ENCODE peak calls at places on chromosome 2, in nine cellular contexts. B is substantia nigra, Q is bronchial epithelial cell, L is cardiac fibroblast, D is kidney epithelial cell, M is T-cell, A is anterior cingulate cortex, I is NCI-H69, G is DMS 273 treated with DMSO at 0.1 percent for 48 hours. X is an unnamed sample.

GRCh38 chr2:136238552-136239346 is 120.8 kb upstream of the CXCR4 start:
- DNase-seq in G (no peak), I (peak; percentile 11), A (no peak), D (no peak), M (peak; percentile 61), B (peak; percentile 7), Q (peak; percentile 87), L (peak; percentile 59), X (no peak)

GRCh38 chr2:206004004-206004693 is 81.8 kb downstream of the INO80D start:
- DNase-seq in G (no peak), D (no peak), I (peak; percentile 5), L (peak; percentile 15), A (no peak), Q (no peak), M (no peak), B (no peak), X (peak; percentile 3)

GRCh38 chr2:176131617-176132396 is 2.3 kb downstream of the HOXD8 start:
- DNase-seq in I (no peak), Q (no peak), G (no peak), A (no peak), B (no peak), D (no peak), L (no peak), M (no peak), X (no peak)

GRCh38 chr2:238899386-238899785 is 51.5 kb downstream of the TWIST2 start:
- DNase-seq in I (no peak), A (no peak), B (no peak), G (no peak), Q (no peak), M (no peak), L (no peak), D (no peak), X (no peak)

GRCh38 chr2:33476100-33476792 is at the start of gene RASGRP3:
- DNase-seq in M (peak; percentile 63), Q (peak; percentile 68), D (peak; percentile 66), I (peak; percentile 50), B (peak; percentile 76), A (peak; percentile 69), L (peak; percentile 94), G (peak; percentile 91), X (peak; percentile 2)

GRCh38 chr2:46803911-46804670 is 111.5 kb downstream of the MCFD2 start:
- DNase-seq in B (no peak), Q (peak; percentile 85), A (no peak), M (no peak), G (no peak), L (peak; percentile 88), D (peak; percentile 45), I (no peak), X (no peak)

GRCh38 chr2:18440141-18440605 is 120.3 kb downstream of the RDH14 start:
- DNase-seq in L (peak; percentile 51), B (no peak), A (no peak), Q (no peak), D (no peak), I (no peak), M (no peak), G (no peak), X (no peak)

GRCh38 chr2:240597054-240597418 is 10.5 kb downstream of the CAPN10 start:
- DNase-seq in L (no peak), G (no peak), A (no peak), D (no peak), Q (no peak), I (no peak), M (no peak), B (no peak), X (no peak)

GRCh38 chr2:19460761-19461160 is 102.3 kb upstream of the OSR1 start:
- DNase-seq in G (no peak), D (no peak), B (no peak), I (no peak), M (no peak), Q (no peak), A (no peak), L (no peak), X (no peak)

GRCh38 chr2:118310878-118311442 is 222.7 kb downstream of the INSIG2 start:
- DNase-seq in L (no peak), I (no peak), D (no peak), G (no peak), M (no peak), B (no peak), A (no peak), Q (no peak), X (no peak)

GRCh38 chr2:29165362-29166236 is 50.4 kb downstream of the CLIP4 start:
- DNase-seq in A (no peak), I (peak; percentile 84), Q (peak; percentile 90), D (peak; percentile 35), B (no peak), L (peak; percentile 59), M (no peak), G (no peak), X (no peak)

GRCh38 chr2:199985625-199986207 is 30.3 kb downstream of the MAIP1 start:
- DNase-seq in G (peak; percentile 51), L (peak; percentile 73), B (no peak), A (peak; percentile 31), Q (peak; percentile 76), M (peak; percentile 44), D (no peak), I (peak; percentile 72), X (peak; percentile 65)

GRCh38 chr2:204203704-204204103 is 267.1 kb downstream of the ICOS start:
- DNase-seq in B (no peak), I (no peak), Q (no peak), L (no peak), G (no peak), A (no peak), M (no peak), D (no peak), X (no peak)

GRCh38 chr2:198017068-198017467 is 212.7 kb downstream of the PLCL1 start:
- DNase-seq in A (no peak), I (peak; percentile 28), L (no peak), G (no peak), M (no peak), B (no peak), D (no peak), Q (no peak), X (no peak)

GRCh38 chr2:77977486-77978063 is 455.4 kb upstream of the LRRTM4 start:
- DNase-seq in G (no peak), L (no peak), D (no peak), M (no peak), A (no peak), Q (no peak), I (peak; percentile 1), B (no peak), X (no peak)